ENCODE peak calls at places on chromosomes 6 and 20, in five cellular contexts. N, D, Y, O and X are unnamed samples.

GRCh38 chr6:133568970-133569889 is 319.7 kb upstream of the TCF21 start:
- DNase-seq in N (peak), D (peak), Y (peak), O (peak), X (peak)

GRCh38 chr20:32358883-32359632 is 927 bp downstream of the ASXL1 start:
- DNase-seq in N (peak), D (peak), Y (no peak), O (peak), X (peak)

GRCh38 chr6:145028144-145028818 is 707.0 kb downstream of the EPM2A start:
- DNase-seq in N (no peak), D (peak), Y (peak), O (peak), X (peak)

GRCh38 chr6:81561071-81561564 is 191.4 kb downstream of the TENT5A start:
- DNase-seq in N (no peak), D (no peak), Y (no peak), O (no peak), X (no peak)

GRCh38 chr20:48891235-48892048 is 30.1 kb upstream of the ARFGEF2 start:
- DNase-seq in N (no peak), D (no peak), Y (no peak), O (no peak), X (no peak)

GRCh38 chr6:163751032-163751525 is 336.6 kb downstream of the QKI start:
- DNase-seq in N (peak), D (peak), Y (no peak), O (no peak), X (no peak)

GRCh38 chr20:22499475-22500174 is 84.7 kb downstream of the FOXA2 start:
- DNase-seq in N (no peak), D (no peak), Y (no peak), O (no peak), X (no peak)

GRCh38 chr6:135995160-135995898 is 143.8 kb downstream of the PDE7B start:
- DNase-seq in N (no peak), D (no peak), Y (no peak), O (peak), X (peak)

GRCh38 chr6:131065112-131065823 is 2.2 kb upstream of the EPB41L2 start:
- DNase-seq in N (no peak), D (no peak), Y (no peak), O (no peak), X (no peak)

GRCh38 chr20:25470045-25470444 is 62.6 kb downstream of the GINS1 start:
- DNase-seq in N (peak), D (peak), Y (no peak), O (no peak), X (peak)

GRCh38 chr6:563863-564262 is 93.0 kb downstream of the HUS1B start:
- DNase-seq in N (no peak), D (no peak), Y (no peak), O (no peak), X (no peak)

GRCh38 chr20:58906894-58907293 is 54.4 kb downstream of the GNAS start:
- DNase-seq in N (peak), D (no peak), Y (no peak), O (peak), X (peak)

GRCh38 chr6:43916924-43917877 is 147.2 kb downstream of the VEGFA start:
- DNase-seq in N (no peak), D (no peak), Y (no peak), O (peak), X (no peak)

GRCh38 chr6:113248532-113248931 is 608.6 kb upstream of the MARCKS start:
- DNase-seq in N (no peak), D (no peak), Y (no peak), O (no peak), X (no peak)

GRCh38 chr6:157864185-157864761 is 41.2 kb downstream of the SNX9 start:
- DNase-seq in N (no peak), D (no peak), Y (no peak), O (peak), X (no peak)

GRCh38 chr6:157656437-157657005 is 166.5 kb upstream of the SNX9 start:
- DNase-seq in N (no peak), D (no peak), Y (peak), O (no peak), X (no peak)

GRCh38 chr6:118706702-118707101 is 55.3 kb upstream of the CEP85L start:
- DNase-seq in N (no peak), D (no peak), Y (no peak), O (peak), X (no peak)

GRCh38 chr6:137681445-137682009 is 185.5 kb upstream of the TNFAIP3 start:
- DNase-seq in N (no peak), D (no peak), Y (no peak), O (no peak), X (no peak)

GRCh38 chr20:57953638-57954037 is 243.8 kb upstream of the PMEPA1 start:
- DNase-seq in N (no peak), D (no peak), Y (no peak), O (no peak), X (no peak)

GRCh38 chr20:17938889-17939619 is 29.5 kb downstream of the SNX5 start:
- DNase-seq in N (peak), D (peak), Y (peak), O (peak), X (peak)

GRCh38 chr6:123417411-123417810 is 219.3 kb downstream of the TRDN start:
- DNase-seq in N (no peak), D (no peak), Y (no peak), O (no peak), X (no peak)

GRCh38 chr20:61210862-61211261 is 41.2 kb upstream of the CDH4 start:
- DNase-seq in N (no peak), D (no peak), Y (no peak), O (no peak), X (no peak)

GRCh38 chr6:167146173-167146572 is 11.6 kb downstream of the GPR31 start:
- DNase-seq in N (no peak), D (no peak), Y (no peak), O (no peak), X (no peak)